ENCODE peak calls at places on chromosome 10, in six cellular contexts. M is colonic mucosa, U is GM23248, J is sigmoid colon, G is neuronal stem cell, S is cardiac muscle cell. V is an unnamed sample.

GRCh38 chr10:115654961-115655360 is 561.8 kb downstream of the ATRNL1 start:
- DNase-seq in M (no peak), U (no peak), J (no peak), G (no peak), S (no peak), V (no peak)

GRCh38 chr10:129851941-129852650 is 112.0 kb downstream of the EBF3 start:
- DNase-seq in M (no peak), U (no peak), J (no peak), G (no peak), S (no peak), V (no peak)

GRCh38 chr10:75532253-75532924 is 101.0 kb downstream of the LRMDA start:
- DNase-seq in M (no peak), U (peak; percentile 89), J (no peak), G (no peak), S (no peak), V (no peak)

GRCh38 chr10:58778966-58779365 is 266.3 kb downstream of the BICC1 start:
- DNase-seq in M (no peak), U (peak; percentile 68), J (no peak), G (no peak), S (no peak), V (no peak)

GRCh38 chr10:27319752-27320561 is 79.4 kb upstream of the ACBD5 start:
- DNase-seq in M (peak; percentile 32), U (peak; percentile 56), J (peak; percentile 74), G (no peak), S (peak; percentile 5), V (peak; percentile 69)

GRCh38 chr10:126734015-126734414 is 63.5 kb upstream of the C10orf90 start:
- DNase-seq in M (no peak), U (peak; percentile 65), J (no peak), G (no peak), S (no peak), V (no peak)

GRCh38 chr10:78236416-78237015 is 202.9 kb downstream of the RPS24 start:
- DNase-seq in M (no peak), U (no peak), J (no peak), G (no peak), S (no peak), V (no peak)

GRCh38 chr10:91409869-91410637 is at the start of gene HECTD2:
- DNase-seq in M (peak; percentile 72), U (peak; percentile 94), J (peak; percentile 88), G (peak; percentile 74), S (peak; percentile 89), V (peak; percentile 86)

GRCh38 chr10:47049906-47050305 is 138.7 kb downstream of the PTPN20 start:
- DNase-seq in M (no peak), U (no peak), J (no peak), G (no peak), S (no peak), V (no peak)

GRCh38 chr10:14433147-14433546 is 102.4 kb upstream of the FRMD4A start:
- DNase-seq in M (no peak), U (no peak), J (no peak), G (no peak), S (no peak), V (no peak)

GRCh38 chr10:118956253-118957140 is 73.0 kb upstream of the NANOS1 start:
- DNase-seq in M (no peak), U (no peak), J (no peak), G (no peak), S (no peak), V (no peak)

GRCh38 chr10:119006451-119007210 is 22.9 kb upstream of the NANOS1 start:
- DNase-seq in M (peak; percentile 42), U (peak; percentile 96), J (peak; percentile 94), G (no peak), S (no peak), V (peak; percentile 84)

GRCh38 chr10:16746856-16747255 is 70.4 kb downstream of the RSU1 start:
- DNase-seq in M (no peak), U (no peak), J (no peak), G (no peak), S (no peak), V (no peak)

GRCh38 chr10:94493463-94493862 is 52.1 kb upstream of the HELLS start:
- DNase-seq in M (no peak), U (no peak), J (no peak), G (no peak), S (no peak), V (no peak)

GRCh38 chr10:9853405-9854010 is 1164.2 kb upstream of the CELF2 start:
- DNase-seq in M (no peak), U (no peak), J (no peak), G (no peak), S (no peak), V (no peak)

DNA sequence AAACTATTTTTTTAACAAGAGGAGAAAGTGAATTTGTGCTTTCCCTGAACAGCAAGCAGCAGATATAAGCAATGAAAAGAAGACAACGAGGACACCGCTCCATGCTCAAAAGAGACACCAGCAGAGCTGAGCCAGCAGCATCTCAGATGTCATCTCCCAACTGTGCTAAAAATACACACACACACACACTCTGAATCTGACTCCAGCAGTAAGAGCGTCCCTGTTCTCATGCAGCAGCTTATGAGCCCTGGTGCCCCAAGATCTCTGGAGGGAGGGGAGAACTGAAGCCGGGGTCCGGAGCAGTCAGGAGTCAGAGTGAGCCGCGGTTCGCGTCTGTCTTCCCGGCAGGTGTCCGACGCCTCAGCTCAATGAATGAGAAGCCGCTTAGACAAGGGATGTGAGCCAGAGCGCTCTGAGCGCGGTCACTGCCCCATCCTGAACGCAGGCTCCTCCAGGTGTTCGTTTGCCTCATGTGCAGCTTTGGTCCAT is 49.2 kb downstream of the SVIL start:
- DNase-seq in M (no peak), U (peak; percentile 22), J (no peak), G (peak; percentile 30), S (no peak), V (no peak)
- H3K4me3 ChIP-seq in M (no peak overlapping the region), U (no peak overlapping the region), J (no peak overlapping the region), G (no peak overlapping the region), S (no peak overlapping the region), V (no peak overlapping the region)

GRCh38 chr10:30817541-30817940 is 188.0 kb upstream of the LYZL2 start:
- DNase-seq in M (no peak), U (no peak), J (no peak), G (no peak), S (no peak), V (no peak)

GRCh38 chr10:30819306-30820190 is 190.0 kb upstream of the LYZL2 start:
- DNase-seq in M (no peak), U (peak; percentile 70), J (peak; percentile 65), G (no peak), S (no peak), V (peak; percentile 50)

GRCh38 chr10:30816812-30817193 is 187.2 kb upstream of the LYZL2 start:
- DNase-seq in M (no peak), U (no peak), J (peak; percentile 18), G (no peak), S (no peak), V (peak; percentile 16)

GRCh38 chr10:30818854-30819253 is 189.3 kb upstream of the LYZL2 start:
- DNase-seq in M (no peak), U (peak; percentile 92), J (peak; percentile 72), G (no peak), S (no peak), V (peak; percentile 63)

GRCh38 chr10:30818010-30818660 is 188.6 kb upstream of the LYZL2 start:
- DNase-seq in M (no peak), U (peak; percentile 46), J (peak; percentile 78), G (no peak), S (peak; percentile 66), V (peak; percentile 80)
- H3K27ac ChIP-seq in M (no peak overlapping the region), U (peak overlapping the region; percentile 85), J (peak overlapping the region; percentile 94), G (no peak overlapping the region), S (no peak overlapping the region), V (peak overlapping the region; percentile 84)

GRCh38 chr10:71821909-71822763 is 28.9 kb downstream of the PSAP start:
- DNase-seq in M (no peak), U (peak; percentile 33), J (no peak), G (no peak), S (no peak), V (no peak)

GRCh38 chr10:71827828-71828227 is 23.2 kb downstream of the PSAP start:
- DNase-seq in M (no peak), U (no peak), J (no peak), G (no peak), S (no peak), V (no peak)

GRCh38 chr10:71823356-71823755 is 27.7 kb downstream of the PSAP start:
- DNase-seq in M (no peak), U (no peak), J (no peak), G (no peak), S (no peak), V (no peak)

GRCh38 chr10:71828702-71829101 is 22.3 kb downstream of the PSAP start:
- DNase-seq in M (no peak), U (no peak), J (no peak), G (no peak), S (no peak), V (no peak)

DNA sequence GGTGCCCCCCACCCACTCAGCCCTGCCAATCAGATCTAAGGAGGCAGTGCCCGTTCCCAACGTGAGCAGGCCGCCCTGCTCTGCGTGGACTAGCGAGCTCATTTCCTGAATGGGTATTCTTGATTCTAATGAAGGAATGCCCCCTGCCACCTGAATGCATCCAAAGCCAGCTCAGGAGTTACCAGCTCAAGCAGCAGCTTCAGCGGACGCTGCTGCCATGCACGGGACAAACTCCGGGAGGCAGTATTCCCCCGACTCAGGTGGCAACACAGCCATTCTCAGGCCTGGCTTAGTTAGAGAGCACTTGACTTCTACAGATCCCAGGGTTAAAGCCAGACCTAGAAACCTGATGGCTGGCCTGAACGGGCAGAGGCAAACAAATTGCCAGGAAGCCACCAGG is 25.8 kb downstream of the PSAP start:
- DNase-seq in M (no peak), U (no peak), J (no peak), G (no peak), S (no peak), V (no peak)
- H3K4me1 ChIP-seq in M (no peaks in the 10 kb centered on the region), U (no peaks in the 10 kb centered on the region), J (no peaks in the 10 kb centered on the region), G (no peaks in the 10 kb centered on the region), S (no peaks in the 10 kb centered on the region), V (no peaks in the 10 kb centered on the region)

GRCh38 chr10:103490986-103491314 is 2.6 kb upstream of the NEURL1 start:
- DNase-seq in M (no peak), U (no peak), J (no peak), G (no peak), S (no peak), V (no peak)

GRCh38 chr10:103493362-103493871 is at the start of gene NEURL1:
- DNase-seq in M (no peak), U (peak; percentile 60), J (no peak), G (peak; percentile 66), S (peak; percentile 51), V (no peak)

GRCh38 chr10:103491729-103492364 is 1.7 kb upstream of the NEURL1 start:
- DNase-seq in M (no peak), U (peak; percentile 87), J (no peak), G (no peak), S (no peak), V (no peak)

GRCh38 chr10:103493911-103494877 is 689 bp downstream of the NEURL1 start:
- DNase-seq in M (no peak), U (peak; percentile 45), J (no peak), G (no peak), S (peak; percentile 30), V (no peak)

DNA sequence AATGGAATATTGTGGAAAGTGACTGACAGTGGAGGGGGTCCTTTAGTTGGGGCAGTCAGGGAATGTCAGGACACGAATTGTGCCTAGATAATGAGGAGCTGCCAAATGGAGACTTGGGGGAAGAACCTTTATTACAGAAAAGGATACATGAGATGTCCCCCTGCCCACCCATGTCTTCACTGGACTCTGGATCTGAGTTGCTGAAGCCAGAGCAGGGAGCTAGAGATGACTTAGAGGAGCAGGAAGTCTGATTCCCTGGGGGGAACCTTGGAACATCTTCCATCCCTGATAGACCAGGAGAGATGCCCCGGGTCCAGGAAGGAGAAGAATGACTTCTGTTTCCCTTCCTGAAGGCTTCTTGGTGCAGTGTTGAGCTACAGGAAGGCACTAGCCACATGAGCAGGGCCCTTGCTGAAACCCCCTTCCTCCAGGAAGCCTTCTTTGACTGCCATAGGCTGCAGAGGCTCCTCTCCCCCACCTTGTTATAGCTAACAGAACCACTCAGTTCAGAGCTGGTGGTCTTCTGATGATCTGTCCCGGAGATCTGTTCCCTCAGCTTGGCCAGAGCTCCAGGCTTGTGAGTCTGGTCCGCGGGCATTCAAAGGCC is 747 bp upstream of the NEURL1 start:
- DNase-seq in M (no peak), U (peak; percentile 21), J (no peak), G (no peak), S (no peak), V (no peak)
- H3K4me3 ChIP-seq in M (no peak overlapping the region), U (no peak overlapping the region), J (peak overlapping the region; percentile 60), G (peak overlapping the region; percentile 56), S (peak overlapping the region; percentile 56), V (no peak overlapping the region)

V was measured in tibial artery.